ENCODE peak calls at places on chromosomes 3 and 15, in five cellular contexts. W is A549, T is K562, V is GM12878, Z is HepG2. R is an unnamed sample.

GRCh38 chr3:66255865-66256264 is 35.1 kb downstream of the SLC25A26 start:
- DNase-seq in W (no peak), T (no peak), V (no peak), Z (no peak), R (no peak)

GRCh38 chr3:133888739-133889340 is 6.8 kb downstream of the RAB6B start:
- DNase-seq in W (no peak), T (no peak), V (no peak), Z (no peak), R (no peak)

GRCh38 chr15:52018244-52018643 is 775 bp upstream of the MAPK6 start:
- DNase-seq in W (no peak), T (no peak), V (no peak), Z (no peak), R (no peak)

GRCh38 chr3:149299938-149300791 is 33.3 kb downstream of the TM4SF18 start:
- DNase-seq in W (peak; percentile 65), T (no peak), V (peak; percentile 16), Z (peak; percentile 94), R (no peak)

GRCh38 chr3:174132421-174133042 is 726.6 kb upstream of the NAALADL2 start:
- DNase-seq in W (no peak), T (no peak), V (no peak), Z (peak; percentile 12), R (no peak)

GRCh38 chr15:58864602-58865419 is 68.7 kb downstream of the SLTM start:
- DNase-seq in W (no peak), T (no peak), V (no peak), Z (peak; percentile 95), R (peak; percentile 80)

GRCh38 chr15:34610388-34610787 is 26.9 kb upstream of the GOLGA8B start:
- DNase-seq in W (peak; percentile 15), T (no peak), V (no peak), Z (no peak), R (peak; percentile 52)

GRCh38 chr3:71984843-71985594 is 200.1 kb upstream of the PROK2 start:
- DNase-seq in W (no peak), T (no peak), V (peak; percentile 97), Z (no peak), R (no peak)

GRCh38 chr15:59174846-59175831 is 31.5 kb upstream of the LDHAL6B start:
- DNase-seq in W (peak; percentile 84), T (peak; percentile 51), V (no peak), Z (peak; percentile 47), R (peak; percentile 82)

GRCh38 chr15:32828507-32829186 is 110.8 kb downstream of the GREM1 start:
- DNase-seq in W (peak; percentile 67), T (no peak), V (no peak), Z (no peak), R (no peak)

GRCh38 chr15:65918936-65919335 is 49.6 kb downstream of the RAB11A start:
- DNase-seq in W (no peak), T (no peak), V (no peak), Z (no peak), R (no peak)

GRCh38 chr15:63200464-63201242 is 11.2 kb downstream of the RAB8B start:
- DNase-seq in W (no peak), T (no peak), V (no peak), Z (no peak), R (no peak)

GRCh38 chr15:40807888-40808194 is 568 bp upstream of the DNAJC17 start:
- DNase-seq in W (no peak), T (no peak), V (no peak), Z (no peak), R (no peak)

GRCh38 chr3:126528800-126529541 is 5.0 kb downstream of the CHST13 start:
- DNase-seq in W (peak; percentile 10), T (no peak), V (no peak), Z (peak; percentile 97), R (no peak)

GRCh38 chr15:59388670-59389069 is 16.0 kb upstream of the MYO1E start:
- DNase-seq in W (peak; percentile 71), T (no peak), V (no peak), Z (no peak), R (no peak)

GRCh38 chr3:122415104-122415744 is 638 bp downstream of the WDR5B start:
- DNase-seq in W (peak; percentile 63), T (peak; percentile 48), V (peak; percentile 39), Z (peak; percentile 25), R (peak; percentile 80)

GRCh38 chr15:89652131-89652530 is 3.1 kb downstream of the KIF7 start:
- DNase-seq in W (no peak), T (no peak), V (no peak), Z (no peak), R (no peak)

GRCh38 chr3:44896449-44896848 is 22.0 kb downstream of the TGM4 start:
- DNase-seq in W (no peak), T (no peak), V (no peak), Z (no peak), R (no peak)

GRCh38 chr3:29642393-29643033 is 361.6 kb downstream of the RBMS3 start:
- DNase-seq in W (no peak), T (no peak), V (no peak), Z (no peak), R (no peak)

GRCh38 chr3:71891483-71891882 is 106.5 kb upstream of the PROK2 start:
- DNase-seq in W (no peak), T (no peak), V (no peak), Z (no peak), R (no peak)

GRCh38 chr15:90394074-90394473 is 6.0 kb downstream of the IQGAP1 start:
- DNase-seq in W (no peak), T (no peak), V (no peak), Z (no peak), R (no peak)

DNA sequence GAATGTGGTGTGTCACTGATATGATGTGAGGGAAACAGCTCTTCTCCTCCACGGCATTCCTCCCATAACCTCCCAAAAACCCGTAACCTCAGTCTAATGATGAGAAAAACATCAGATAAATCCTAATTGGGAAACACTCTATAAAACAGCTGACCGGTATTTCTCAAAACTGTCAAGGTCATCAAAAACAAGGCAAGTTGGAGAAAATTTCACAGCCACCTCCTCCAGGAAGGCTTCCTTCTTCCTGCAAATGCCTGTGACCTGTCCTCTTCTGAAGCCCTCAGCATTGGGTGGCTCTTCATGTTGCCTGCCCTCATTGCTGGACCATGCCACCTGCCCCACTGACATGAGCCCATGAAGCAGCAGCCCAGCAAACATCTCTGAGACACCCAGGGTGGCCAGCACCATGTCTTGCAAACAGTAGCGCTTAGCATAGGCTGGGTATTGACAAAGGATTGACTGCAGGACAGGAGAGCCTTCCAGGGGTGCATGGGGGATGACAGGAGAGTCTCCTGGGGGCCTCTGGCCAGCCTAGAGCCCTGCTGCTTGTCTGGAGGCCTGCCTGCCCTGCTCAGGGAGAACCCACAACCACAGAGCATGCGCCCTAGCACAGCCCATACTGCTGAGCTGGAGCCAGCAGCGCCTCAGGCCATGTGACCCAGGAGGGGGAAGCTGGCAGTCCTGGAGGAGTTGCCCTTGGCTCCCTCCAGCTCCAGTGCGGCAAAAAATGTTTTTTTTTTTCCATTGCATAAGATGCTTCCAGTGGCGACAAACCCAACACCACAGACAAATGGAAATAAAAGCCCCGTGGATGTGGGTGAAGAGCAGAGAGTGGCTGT is 49.7 kb downstream of the XXYLT1 start:
- DNase-seq in W (no peak), T (no peak), V (no peak), Z (no peak), R (no peak)
- TF ChIP-seq JUNB in W (no peak), T (no peak), V (no peak), Z (no peak), R (no peak)

GRCh38 chr3:39405687-39406367 is 693 bp upstream of the RPSA start:
- DNase-seq in W (no peak), T (no peak), V (no peak), Z (no peak), R (no peak)
- TF ChIP-seq JUNB in W (no peak), T (no peak), V (no peak), Z (no peak), R (no peak)

DNA sequence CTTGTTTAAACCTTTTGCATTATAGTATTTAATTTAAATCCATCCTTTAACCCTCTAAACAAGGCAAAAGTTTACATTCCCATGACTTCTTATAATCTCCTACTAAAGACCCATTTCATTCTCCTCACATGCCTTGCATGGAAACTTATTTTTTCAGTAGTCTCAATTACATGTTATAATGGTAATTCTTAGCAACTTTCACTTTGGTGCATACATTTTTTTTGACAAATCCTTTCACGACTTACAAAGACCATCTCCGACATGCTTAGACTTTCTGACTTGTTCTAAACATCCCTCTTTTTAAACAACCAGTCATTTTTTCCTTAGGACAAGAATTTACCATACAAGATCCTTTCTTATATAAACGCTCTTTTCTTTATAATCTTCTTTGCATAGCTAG is 615.4 kb upstream of the GBE1 start:
- DNase-seq in W (no peak), T (no peak), V (no peak), Z (no peak), R (peak; percentile 67)
- TF ChIP-seq JUNB in W (no peak), T (no peak), V (no peak), Z (no peak), R (no peak)

GRCh38 chr15:76286231-76286879 is 24.9 kb downstream of the ETFA start:
- DNase-seq in W (no peak), T (no peak), V (peak; percentile 28), Z (no peak), R (no peak)
- TF ChIP-seq JUNB in W (no peak), T (no peak), V (no peak), Z (no peak), R (no peak)

GRCh38 chr3:184716652-184717607 is 5.1 kb upstream of the MAGEF1 start:
- DNase-seq in W (no peak), T (no peak), V (no peak), Z (peak; percentile 12), R (peak; percentile 67)

GRCh38 chr3:184719709-184720108 is 7.8 kb upstream of the MAGEF1 start:
- DNase-seq in W (no peak), T (no peak), V (no peak), Z (no peak), R (no peak)

GRCh38 chr3:184718431-184718830 is 6.6 kb upstream of the MAGEF1 start:
- DNase-seq in W (no peak), T (no peak), V (no peak), Z (no peak), R (peak; percentile 17)

GRCh38 chr3:184715943-184716651 is 4.2 kb upstream of the MAGEF1 start:
- DNase-seq in W (no peak), T (no peak), V (no peak), Z (no peak), R (no peak)

DNA sequence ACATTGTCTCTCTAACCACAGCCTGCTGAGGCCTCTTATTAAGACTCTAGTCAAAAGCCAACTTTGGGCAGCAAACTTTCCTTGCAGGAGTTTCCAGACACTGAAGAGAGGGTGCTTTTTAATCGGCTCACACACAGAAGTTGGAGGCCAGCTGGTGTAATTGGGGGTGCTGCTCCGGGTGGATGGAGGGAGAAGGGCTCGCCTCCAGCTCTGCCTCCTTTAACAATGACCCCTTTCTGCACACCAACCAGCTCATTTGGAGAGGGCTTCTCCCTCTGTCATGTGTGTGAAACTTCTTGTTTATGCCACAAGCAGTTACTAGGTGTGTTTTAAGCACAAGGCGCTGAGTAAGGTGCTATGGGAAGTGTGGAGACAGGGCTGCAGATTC is 5.7 kb upstream of the MAGEF1 start:
- DNase-seq in W (no peak), T (no peak), V (no peak), Z (no peak), R (no peak)
- TF ChIP-seq JUNB in W (no peak), T (no peak), V (no peak), Z (no peak), R (no peak)

R was measured in GM23338.